ENCODE peak calls at places on chromosome 19, in six cellular contexts. One of them, this sample, is unnamed.

GRCh38 chr19:15323496-15324235 is 8.7 kb downstream of the BRD4 start:
- DNase-seq in stimulated activated CD8-positive, alpha-beta memory T cell treated with anti-CD3 and anti-CD28 coated beads, Interleukin-4, amount 100 ng/mL, for 1 hour: no peak
- DNase-seq in neuronal stem cell: no peak
- DNase-seq in SHP77: no peak
- DNase-seq in amygdala: no peak
- DNase-seq in DMS53: no peak
- DNase-seq in this sample: no peak

GRCh38 chr19:35044317-35045117 is 3.0 kb downstream of the HPN start:
- DNase-seq in stimulated activated CD8-positive, alpha-beta memory T cell treated with anti-CD3 and anti-CD28 coated beads, Interleukin-4, amount 100 ng/mL, for 1 hour: peak
- DNase-seq in amygdala: peak
- DNase-seq in DMS53: peak
- DNase-seq in SHP77: no peak
- DNase-seq in neuronal stem cell: peak
- DNase-seq in this sample: no peak

GRCh38 chr19:35247526-35248309 is 1.1 kb upstream of the LSR start:
- DNase-seq in DMS53: peak
- DNase-seq in neuronal stem cell: peak
- DNase-seq in stimulated activated CD8-positive, alpha-beta memory T cell treated with anti-CD3 and anti-CD28 coated beads, Interleukin-4, amount 100 ng/mL, for 1 hour: no peak
- DNase-seq in SHP77: no peak
- DNase-seq in amygdala: no peak
- DNase-seq in this sample: no peak

GRCh38 chr19:56608274-56608964 is 13.3 kb downstream of the ZNF71 start:
- DNase-seq in amygdala: no peak
- DNase-seq in SHP77: no peak
- DNase-seq in DMS53: no peak
- DNase-seq in neuronal stem cell: no peak
- DNase-seq in stimulated activated CD8-positive, alpha-beta memory T cell treated with anti-CD3 and anti-CD28 coated beads, Interleukin-4, amount 100 ng/mL, for 1 hour: no peak
- DNase-seq in this sample: no peak

GRCh38 chr19:9065457-9066014 is 21.3 kb upstream of the OR1M1 start:
- DNase-seq in neuronal stem cell: no peak
- DNase-seq in DMS53: no peak
- DNase-seq in stimulated activated CD8-positive, alpha-beta memory T cell treated with anti-CD3 and anti-CD28 coated beads, Interleukin-4, amount 100 ng/mL, for 1 hour: no peak
- DNase-seq in SHP77: no peak
- DNase-seq in amygdala: no peak
- DNase-seq in this sample: no peak

GRCh38 chr19:27876489-27876888 is 1336.5 kb downstream of the UQCRFS1 start:
- DNase-seq in amygdala: no peak
- DNase-seq in SHP77: no peak
- DNase-seq in DMS53: no peak
- DNase-seq in neuronal stem cell: no peak
- DNase-seq in stimulated activated CD8-positive, alpha-beta memory T cell treated with anti-CD3 and anti-CD28 coated beads, Interleukin-4, amount 100 ng/mL, for 1 hour: no peak
- DNase-seq in this sample: no peak

GRCh38 chr19:19021115-19021514 is 12.2 kb downstream of the SUGP2 start:
- DNase-seq in stimulated activated CD8-positive, alpha-beta memory T cell treated with anti-CD3 and anti-CD28 coated beads, Interleukin-4, amount 100 ng/mL, for 1 hour: no peak
- DNase-seq in amygdala: no peak
- DNase-seq in neuronal stem cell: no peak
- DNase-seq in DMS53: peak
- DNase-seq in SHP77: no peak
- DNase-seq in this sample: no peak

GRCh38 chr19:39430675-39431593 is 4.8 kb downstream of the RPS16 start:
- DNase-seq in neuronal stem cell: no peak
- DNase-seq in amygdala: no peak
- DNase-seq in stimulated activated CD8-positive, alpha-beta memory T cell treated with anti-CD3 and anti-CD28 coated beads, Interleukin-4, amount 100 ng/mL, for 1 hour: no peak
- DNase-seq in DMS53: peak
- DNase-seq in SHP77: peak
- DNase-seq in this sample: no peak

GRCh38 chr19:31905980-31906948 is 439.1 kb upstream of the ZNF507 start:
- DNase-seq in DMS53: no peak
- DNase-seq in amygdala: no peak
- DNase-seq in stimulated activated CD8-positive, alpha-beta memory T cell treated with anti-CD3 and anti-CD28 coated beads, Interleukin-4, amount 100 ng/mL, for 1 hour: no peak
- DNase-seq in neuronal stem cell: no peak
- DNase-seq in SHP77: no peak
- DNase-seq in this sample: no peak

This sample was measured in NCI-H1436 treated with DMSO at 0.1 percent for 48 hours.